ENCODE peak calls at places on chromosomes 13 and 19, in nine cellular contexts. L is AG04450; V is effector CD4-positive, alpha-beta T cell; P is mucosa of gallbladder; Q is body of pancreas; C is head of caudate nucleus; H is left lobe of liver; T is mesendoderm; D is thoracic aorta. J is an unnamed sample.

GRCh38 chr19:16259385-16260159 is 61.9 kb downstream of the AP1M1 start:
- DNase-seq in L (no peak), V (no peak), P (no peak), Q (no peak), C (no peak), H (no peak), T (no peak), D (no peak), J (peak)

GRCh38 chr13:28568286-28568685 is 73.4 kb upstream of the FLT1 start:
- DNase-seq in L (peak), V (no peak), P (peak), Q (peak), C (peak), H (no peak), T (no peak), D (no peak), J (peak)

GRCh38 chr13:74021507-74021906 is 112.7 kb downstream of the KLF12 start:
- DNase-seq in L (no peak), V (no peak), P (no peak), Q (no peak), C (no peak), H (no peak), T (peak), D (no peak), J (peak)

GRCh38 chr19:52115526-52116053 is 20.0 kb upstream of the ZNF841 start:
- DNase-seq in L (no peak), V (no peak), P (no peak), Q (no peak), C (no peak), H (no peak), T (peak), D (no peak), J (no peak)

GRCh38 chr19:49585023-49585422 is 3.9 kb downstream of the PRRG2 start:
- DNase-seq in L (no peak), V (no peak), P (no peak), Q (no peak), C (peak), H (no peak), T (peak), D (no peak), J (no peak)

GRCh38 chr13:99991806-99992242 is 10.2 kb downstream of the ZIC2 start:
- DNase-seq in L (no peak), V (no peak), P (no peak), Q (no peak), C (no peak), H (no peak), T (peak), D (no peak), J (no peak)

GRCh38 chr13:91162180-91162579 is 185.3 kb upstream of the MIR17HG start:
- DNase-seq in L (no peak), V (no peak), P (no peak), Q (no peak), C (no peak), H (no peak), T (peak), D (no peak), J (no peak)

GRCh38 chr19:10568444-10568825 is 344 bp downstream of the CDKN2D start:
- DNase-seq in L (no peak), V (no peak), P (peak), Q (peak), C (peak), H (no peak), T (peak), D (no peak), J (peak)

GRCh38 chr19:41627966-41628675 is 1.2 kb upstream of the CEACAM4 start:
- DNase-seq in L (no peak), V (no peak), P (no peak), Q (no peak), C (no peak), H (no peak), T (no peak), D (no peak), J (no peak)

GRCh38 chr13:19957320-19958118 is 1.0 kb upstream of the ZMYM2 start:
- DNase-seq in L (peak), V (peak), P (peak), Q (peak), C (peak), H (peak), T (peak), D (peak), J (peak)

GRCh38 chr19:49968279-49968922 is 7.4 kb upstream of the SIGLEC11 start:
- DNase-seq in L (no peak), V (no peak), P (no peak), Q (no peak), C (no peak), H (no peak), T (no peak), D (no peak), J (no peak)

GRCh38 chr13:75541287-75541686 is 3.6 kb upstream of the COMMD6 start:
- DNase-seq in L (no peak), V (no peak), P (no peak), Q (no peak), C (no peak), H (no peak), T (no peak), D (no peak), J (no peak)

GRCh38 chr19:875265-875879 is 15.9 kb downstream of the CFD start:
- DNase-seq in L (no peak), V (no peak), P (no peak), Q (no peak), C (no peak), H (no peak), T (no peak), D (no peak), J (no peak)

GRCh38 chr19:49946415-49946814 is 14.6 kb downstream of the SIGLEC11 start:
- DNase-seq in L (no peak), V (no peak), P (no peak), Q (no peak), C (no peak), H (no peak), T (no peak), D (no peak), J (no peak)

GRCh38 chr19:16470541-16470910 is 1.2 kb downstream of the EPS15L1 start:
- DNase-seq in L (no peak), V (no peak), P (no peak), Q (no peak), C (no peak), H (no peak), T (peak), D (no peak), J (no peak)

GRCh38 chr19:34556500-34556899 is 74.9 kb downstream of the WTIP start:
- DNase-seq in L (no peak), V (no peak), P (no peak), Q (peak), C (peak), H (no peak), T (peak), D (no peak), J (peak)

GRCh38 chr13:21228738-21229137 is 52.3 kb downstream of the MRPL57 start:
- DNase-seq in L (no peak), V (no peak), P (no peak), Q (no peak), C (no peak), H (no peak), T (no peak), D (no peak), J (no peak)

GRCh38 chr13:30340367-30341184 is 33.2 kb upstream of the KATNAL1 start:
- DNase-seq in L (peak), V (no peak), P (peak), Q (peak), C (peak), H (peak), T (peak), D (peak), J (peak)

GRCh38 chr19:3515891-3516422 is 9.8 kb downstream of the FZR1 start:
- DNase-seq in L (no peak), V (no peak), P (no peak), Q (no peak), C (no peak), H (no peak), T (no peak), D (no peak), J (no peak)

GRCh38 chr13:50396001-50396400 is 380.8 kb downstream of the KCNRG start:
- DNase-seq in L (no peak), V (no peak), P (no peak), Q (no peak), C (no peak), H (no peak), T (no peak), D (no peak), J (no peak)

GRCh38 chr19:33804021-33804799 is 7.5 kb downstream of the KCTD15 start:
- DNase-seq in L (no peak), V (no peak), P (peak), Q (peak), C (no peak), H (peak), T (no peak), D (no peak), J (peak)

GRCh38 chr13:50124536-50125305 is 109.5 kb downstream of the KCNRG start:
- DNase-seq in L (no peak), V (peak), P (peak), Q (peak), C (peak), H (peak), T (peak), D (peak), J (peak)

J was measured in transverse colon.